ENCODE peak calls at places on chromosomes 11 and 22, in five cellular contexts. J is HCT116, N is cardiac muscle cell, K is ovary, Q is transverse colon. P is an unnamed sample. For H3K4me1, the result is how much of the 10 kb centered on the place peaks cover.

GRCh38 chr11:126135182-126136176 is 72.8 kb upstream of the CDON start:
- DNase-seq in J (no peak), N (no peak), K (peak), Q (no peak), P (no peak)

GRCh38 chr11:131616456-131616855 is 246.0 kb downstream of the NTM start:
- DNase-seq in J (no peak), N (no peak), K (no peak), Q (no peak), P (no peak)

GRCh38 chr22:25783856-25784255 is 41.9 kb downstream of the MYO18B start:
- DNase-seq in J (no peak), N (no peak), K (no peak), Q (no peak), P (no peak)

GRCh38 chr22:24501366-24502005 is 6.4 kb downstream of the UPB1 start:
- DNase-seq in J (no peak), N (peak), K (no peak), Q (no peak), P (no peak)

GRCh38 chr11:107778839-107779517 is 67.1 kb upstream of the SLN start:
- DNase-seq in J (no peak), N (no peak), K (no peak), Q (no peak), P (no peak)

GRCh38 chr11:18669629-18670162 is 28.9 kb upstream of the TMEM86A start:
- DNase-seq in J (peak), N (no peak), K (no peak), Q (no peak), P (peak)

GRCh38 chr22:39179841-39180335 is 27.4 kb upstream of the CBX7 start:
- DNase-seq in J (no peak), N (no peak), K (no peak), Q (no peak), P (no peak)

GRCh38 chr11:121930004-121930965 is 185.7 kb downstream of the BLID start:
- DNase-seq in J (no peak), N (no peak), K (no peak), Q (no peak), P (no peak)

GRCh38 chr11:64566915-64567882 is 23.8 kb upstream of the SLC22A12 start:
- DNase-seq in J (no peak), N (no peak), K (no peak), Q (no peak), P (peak)

GRCh38 chr11:29333993-29334780 is 682.6 kb downstream of the KCNA4 start:
- DNase-seq in J (peak), N (peak), K (no peak), Q (no peak), P (no peak)
- H3K27ac ChIP-seq in J (no peak), N (no peak), K (no peak), Q (no peak), P (no peak)

GRCh38 chr11:26777276-26777939 is 55.5 kb upstream of the SLC5A12 start:
- DNase-seq in J (no peak), N (no peak), K (no peak), Q (no peak), P (no peak)

GRCh38 chr11:26779466-26779865 is 57.6 kb upstream of the SLC5A12 start:
- DNase-seq in J (no peak), N (no peak), K (no peak), Q (no peak), P (no peak)

GRCh38 chr11:26782220-26782619 is 60.4 kb upstream of the SLC5A12 start:
- DNase-seq in J (no peak), N (no peak), K (no peak), Q (no peak), P (no peak)

GRCh38 chr11:26778000-26778757 is 56.3 kb upstream of the SLC5A12 start:
- DNase-seq in J (no peak), N (no peak), K (no peak), Q (no peak), P (no peak)

GRCh38 chr11:26780686-26781085 is 58.8 kb upstream of the SLC5A12 start:
- DNase-seq in J (no peak), N (no peak), K (no peak), Q (no peak), P (no peak)
- TF ChIP-seq CTCF in J (no peak), N (no peak), K (no peak), Q (no peak), P (no peak)

GRCh38 chr22:36364255-36365019 is 23.3 kb downstream of the MYH9 start:
- DNase-seq in J (no peak), N (no peak), K (no peak), Q (no peak), P (no peak)
- H3K4me1 ChIP-seq in J (half or more), N (half or more), K (half or more), Q (half or more), P (half or more)

DNA sequence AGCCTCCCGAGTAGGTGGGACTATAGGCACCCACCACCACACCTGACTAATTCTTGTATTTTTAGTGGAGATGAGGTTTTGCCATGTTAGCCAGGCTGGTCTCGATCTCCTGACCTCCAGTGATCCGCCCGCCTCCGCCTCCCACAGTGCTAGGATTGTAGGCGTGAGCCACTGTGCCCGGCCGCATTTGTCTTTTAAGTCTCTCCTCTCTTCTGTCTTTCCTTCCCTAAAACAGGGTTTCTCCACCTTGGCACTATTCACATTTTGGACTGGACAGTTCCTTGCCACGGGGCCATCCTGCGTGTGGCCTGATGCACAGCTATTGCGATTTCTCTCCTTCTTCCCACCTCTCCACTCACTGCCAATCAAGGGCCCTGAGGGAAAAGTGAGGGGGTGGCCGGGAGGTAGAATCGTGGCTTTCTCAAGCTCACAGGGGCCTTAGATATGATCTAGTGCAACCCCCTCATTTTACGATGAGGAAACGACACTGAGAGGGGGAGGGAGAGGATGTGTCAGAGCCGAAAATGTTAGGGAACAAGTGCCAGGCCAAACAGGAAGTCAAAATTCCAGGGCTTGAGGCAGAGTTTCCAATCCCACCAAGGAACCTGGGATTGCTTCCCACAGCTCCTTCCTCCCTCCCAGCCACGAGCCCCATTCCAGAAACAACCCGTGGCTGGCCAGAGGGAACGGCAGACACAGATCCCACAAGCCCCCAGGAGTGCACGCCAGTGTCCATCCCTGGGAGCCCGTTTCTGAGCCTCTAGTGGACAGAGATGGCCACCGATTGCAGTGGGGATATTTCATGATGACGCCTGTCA is 21.2 kb downstream of the SCGB1A1 start:
- DNase-seq in J (no peak), N (no peak), K (peak), Q (no peak), P (no peak)
- H3K27ac ChIP-seq in J (no peak), N (no peak), K (peak), Q (peak), P (no peak)

GRCh38 chr11:58618215-58618614 is 4.2 kb upstream of the CNTF start:
- DNase-seq in J (no peak), N (no peak), K (no peak), Q (no peak), P (no peak)
- TF ChIP-seq CTCF in J (no peak), N (peak), K (no peak), Q (no peak), P (no peak)

GRCh38 chr11:1485504-1485885 is 1.1 kb downstream of the MOB2 start:
- DNase-seq in J (no peak), N (no peak), K (peak), Q (no peak), P (no peak)
- H3K4me1 ChIP-seq in J (under half), N (under half), K (under half), Q (half or more), P (under half)

GRCh38 chr22:30306629-30307016 is 17.3 kb upstream of the CASTOR1 start:
- DNase-seq in J (no peak), N (no peak), K (no peak), Q (no peak), P (no peak)
- H3K27ac ChIP-seq in J (peak), N (no peak), K (no peak), Q (peak), P (peak)

GRCh38 chr22:41620646-41621098 is at the start of gene DESI1:
- DNase-seq in J (no peak), N (no peak), K (no peak), Q (no peak), P (no peak)

GRCh38 chr22:41621099-41621910 is at the start of gene XRCC6:
- DNase-seq in J (peak), N (peak), K (peak), Q (peak), P (peak)

GRCh38 chr22:41621911-41622179 is 750 bp downstream of the XRCC6 start:
- DNase-seq in J (no peak), N (no peak), K (no peak), Q (no peak), P (no peak)

GRCh38 chr22:41625577-41625976 is 4.5 kb downstream of the XRCC6 start:
- DNase-seq in J (no peak), N (no peak), K (no peak), Q (no peak), P (no peak)

DNA sequence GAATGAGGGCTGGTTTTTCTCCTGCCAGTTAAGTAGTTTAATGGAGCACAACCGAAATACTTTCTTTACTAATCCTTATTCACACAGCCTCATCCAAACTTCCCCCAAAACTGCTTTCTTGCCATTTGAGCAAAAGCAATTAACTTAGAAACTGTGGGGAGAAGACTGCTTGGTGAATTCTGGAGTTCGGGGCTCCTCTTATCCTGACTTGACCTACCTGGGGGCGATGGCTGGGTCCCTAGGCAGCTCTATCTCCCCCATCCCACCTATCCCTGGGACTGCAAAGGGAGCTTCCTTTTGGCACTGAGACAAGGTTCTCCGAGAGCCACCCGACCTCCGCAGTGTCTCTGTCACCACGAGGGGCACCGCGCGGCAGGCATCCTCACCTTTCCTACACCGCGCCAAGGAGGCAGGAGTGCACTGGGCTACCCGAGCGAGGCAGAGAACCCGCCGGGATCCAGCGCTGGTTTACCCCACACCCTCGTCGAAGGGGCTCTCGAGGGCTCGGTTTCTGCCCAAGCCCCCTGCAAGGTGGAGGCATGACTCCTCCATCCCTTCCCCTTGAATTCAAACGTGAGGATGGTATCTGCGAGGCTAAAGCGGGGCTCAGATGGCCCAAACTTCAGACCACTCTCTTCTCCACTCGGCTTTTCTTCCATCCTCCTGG is 731 bp downstream of the DESI1 start:
- DNase-seq in J (no peak), N (peak), K (peak), Q (peak), P (no peak)
- TF ChIP-seq CTCF in J (no peak), N (peak), K (peak), Q (no peak), P (no peak)

DNA sequence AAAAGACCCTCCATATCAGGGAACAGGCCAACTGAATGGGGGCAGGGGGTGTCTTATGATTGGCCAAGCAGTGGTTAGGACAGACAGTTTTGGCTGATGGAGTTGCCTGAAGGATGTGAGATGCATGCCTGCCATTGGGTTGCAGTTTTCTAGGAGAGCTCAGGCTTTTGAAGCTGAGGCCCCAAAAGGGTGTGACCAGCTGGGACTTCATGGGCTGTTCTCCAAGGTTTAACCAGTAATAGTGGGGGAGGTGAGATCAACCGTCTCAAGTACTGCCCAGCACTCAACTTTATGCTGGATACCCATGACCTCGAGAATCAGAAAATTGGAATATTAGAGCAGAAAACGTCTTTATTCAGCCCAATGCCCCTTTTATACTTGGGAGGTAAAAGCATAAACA is 13.5 kb downstream of the DTX4 start:
- DNase-seq in J (no peak), N (no peak), K (no peak), Q (peak), P (no peak)
- H3K4me1 ChIP-seq in J (under half), N (under half), K (under half), Q (under half), P (under half)

GRCh38 chr11:123125169-123125568 is 63.2 kb upstream of the HSPA8 start:
- DNase-seq in J (no peak), N (no peak), K (no peak), Q (no peak), P (no peak)

GRCh38 chr11:123132881-123133280 is 62.2 kb downstream of the CLMP start:
- DNase-seq in J (no peak), N (no peak), K (no peak), Q (no peak), P (no peak)

GRCh38 chr11:123129920-123130319 is 65.1 kb downstream of the CLMP start:
- DNase-seq in J (no peak), N (no peak), K (no peak), Q (no peak), P (no peak)
- H3K27ac ChIP-seq in J (no peak), N (no peak), K (peak), Q (peak), P (no peak)

P was measured in RWPE2.